ENCODE peak calls at places on chromosome 17, in ten cellular contexts. B is sigmoid colon, Z is heart left ventricle, V is cardiac muscle cell, J is tibial nerve, W is psoas muscle, U is IMR-90, I is heart right ventricle, H is transverse colon, C is uterus. L is an unnamed sample.

GRCh38 chr17:51263001-51263400 is 2.7 kb downstream of the UTP18 start:
- DNase-seq in B (no peak), Z (no peak), V (no peak), J (no peak), W (no peak), U (peak; percentile 34), I (no peak), H (no peak), C (no peak), L (no peak)

GRCh38 chr17:64638552-64639198 is 23.4 kb downstream of the SMURF2 start:
- DNase-seq in B (no peak), Z (no peak), V (no peak), J (no peak), W (no peak), U (peak; percentile 41), I (no peak), H (no peak), C (no peak), L (no peak)

GRCh38 chr17:2344528-2344927 is 7.2 kb downstream of the SGSM2 start:
- DNase-seq in B (no peak), Z (no peak), V (no peak), J (no peak), W (no peak), U (no peak), I (no peak), H (no peak), C (no peak), L (no peak)

GRCh38 chr17:3002538-3003301 is 60.7 kb downstream of the OR1D5 start:
- DNase-seq in B (peak; percentile 55), Z (peak; percentile 56), V (no peak), J (no peak), W (no peak), U (no peak), I (no peak), H (peak; percentile 65), C (no peak), L (peak; percentile 59)

GRCh38 chr17:66957951-66958579 is 6.4 kb upstream of the CACNG4 start:
- DNase-seq in B (no peak), Z (no peak), V (no peak), J (no peak), W (no peak), U (peak; percentile 14), I (no peak), H (no peak), C (no peak), L (peak; percentile 51)

GRCh38 chr17:34633760-34634159 is 54.4 kb downstream of the TMEM132E start:
- DNase-seq in B (no peak), Z (no peak), V (no peak), J (no peak), W (no peak), U (no peak), I (no peak), H (no peak), C (no peak), L (no peak)

GRCh38 chr17:38745545-38745944 is 2.6 kb downstream of the PCGF2 start:
- DNase-seq in B (no peak), Z (peak; percentile 43), V (no peak), J (peak; percentile 31), W (peak; percentile 53), U (no peak), I (no peak), H (no peak), C (peak; percentile 42), L (peak; percentile 50)

GRCh38 chr17:72456026-72456569 is 335.3 kb downstream of the SOX9 start:
- DNase-seq in B (no peak), Z (no peak), V (no peak), J (no peak), W (no peak), U (peak; percentile 67), I (no peak), H (peak; percentile 80), C (no peak), L (no peak)

GRCh38 chr17:55286681-55287589 is 22.2 kb downstream of the HLF start:
- DNase-seq in B (no peak), Z (no peak), V (no peak), J (no peak), W (no peak), U (peak; percentile 42), I (no peak), H (peak; percentile 86), C (no peak), L (peak; percentile 77)

GRCh38 chr17:10271004-10271620 is 72.7 kb upstream of the GAS7 start:
- DNase-seq in B (no peak), Z (no peak), V (no peak), J (no peak), W (no peak), U (no peak), I (no peak), H (no peak), C (no peak), L (no peak)

GRCh38 chr17:81434079-81434478 is 38.8 kb downstream of the BAHCC1 start:
- DNase-seq in B (no peak), Z (no peak), V (no peak), J (no peak), W (no peak), U (no peak), I (no peak), H (no peak), C (peak; percentile 51), L (no peak)

GRCh38 chr17:50196826-50197225 is 4.6 kb downstream of the COL1A1 start:
- DNase-seq in B (peak; percentile 79), Z (no peak), V (no peak), J (no peak), W (peak; percentile 59), U (peak; percentile 84), I (no peak), H (no peak), C (no peak), L (no peak)

GRCh38 chr17:173064-173911 is 8.2 kb downstream of the DOC2B start:
- DNase-seq in B (no peak), Z (no peak), V (no peak), J (no peak), W (no peak), U (no peak), I (no peak), H (no peak), C (no peak), L (no peak)

GRCh38 chr17:42387663-42388380 is 420 bp downstream of the STAT3 start:
- DNase-seq in B (peak; percentile 80), Z (peak; percentile 73), V (peak; percentile 61), J (no peak), W (peak; percentile 77), U (no peak), I (peak; percentile 36), H (peak; percentile 69), C (peak; percentile 55), L (peak; percentile 67)

GRCh38 chr17:72458301-72458700 is 337.5 kb downstream of the SOX9 start:
- DNase-seq in B (no peak), Z (no peak), V (no peak), J (no peak), W (no peak), U (no peak), I (no peak), H (no peak), C (no peak), L (no peak)

GRCh38 chr17:8922923-8923322 is 42.6 kb downstream of the PIK3R5 start:
- DNase-seq in B (no peak), Z (no peak), V (no peak), J (no peak), W (no peak), U (no peak), I (no peak), H (no peak), C (no peak), L (no peak)

GRCh38 chr17:8925141-8925540 is 40.4 kb downstream of the PIK3R5 start:
- DNase-seq in B (no peak), Z (no peak), V (no peak), J (no peak), W (no peak), U (no peak), I (no peak), H (no peak), C (no peak), L (no peak)

GRCh38 chr17:8923762-8924161 is 41.7 kb downstream of the PIK3R5 start:
- DNase-seq in B (no peak), Z (no peak), V (no peak), J (no peak), W (no peak), U (no peak), I (no peak), H (no peak), C (no peak), L (no peak)

GRCh38 chr17:8925808-8926207 is 39.7 kb downstream of the PIK3R5 start:
- DNase-seq in B (no peak), Z (no peak), V (no peak), J (no peak), W (no peak), U (no peak), I (no peak), H (no peak), C (no peak), L (no peak)

GRCh38 chr17:8924595-8924994 is 40.9 kb downstream of the PIK3R5 start:
- DNase-seq in B (no peak), Z (no peak), V (no peak), J (no peak), W (no peak), U (no peak), I (no peak), H (no peak), C (no peak), L (no peak)
- H3K4me1 ChIP-seq in B (no peaks in the 10 kb centered on the region), Z (no peaks in the 10 kb centered on the region), V (no peaks in the 10 kb centered on the region), J (no peaks in the 10 kb centered on the region), W (no peaks in the 10 kb centered on the region), U (no peaks in the 10 kb centered on the region), I (peaks cover 4% of the 10 kb centered on the region), H (no peaks in the 10 kb centered on the region), C (no peaks in the 10 kb centered on the region), L (no peaks in the 10 kb centered on the region)

GRCh38 chr17:74089869-74090464 is 113.5 kb upstream of the RPL38 start:
- DNase-seq in B (no peak), Z (no peak), V (peak; percentile 53), J (peak; percentile 8), W (no peak), U (no peak), I (no peak), H (peak; percentile 69), C (no peak), L (peak; percentile 69)
- TF ChIP-seq CTCF in B (no peak), Z (peak; percentile 52), V (peak; percentile 88), J (no peak), W (peak; percentile 16), U (peak; percentile 14), I (no peak), H (peak; percentile 20), C (no peak), L (peak; percentile 60)

GRCh38 chr17:6487243-6488007 is 43.2 kb downstream of the PIMREG start:
- DNase-seq in B (peak; percentile 68), Z (no peak), V (no peak), J (peak; percentile 23), W (peak; percentile 34), U (no peak), I (no peak), H (no peak), C (peak; percentile 36), L (no peak)
- H3K27ac ChIP-seq in B (no peak overlapping the region), Z (no peak overlapping the region), V (no peak overlapping the region), J (no peak overlapping the region), W (no peak overlapping the region), U (no peak overlapping the region), I (no peak overlapping the region), H (no peak overlapping the region), C (no peak overlapping the region), L (no peak overlapping the region)

DNA sequence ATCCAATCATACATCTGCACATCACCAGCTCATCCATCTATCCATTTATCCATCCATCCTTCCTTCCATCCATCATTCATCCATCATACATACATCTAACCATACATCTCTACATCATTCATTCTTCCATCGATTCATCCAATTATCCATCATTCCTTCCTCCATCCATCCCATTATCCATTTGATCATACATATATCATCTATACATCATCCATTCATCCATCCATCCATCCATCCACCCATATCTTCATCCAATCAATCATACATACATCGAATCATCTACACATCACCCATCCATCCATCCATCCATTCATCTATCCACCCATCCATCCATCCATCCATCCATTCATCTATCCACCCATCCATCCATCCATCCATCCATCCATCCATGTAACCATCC is 29.3 kb upstream of the STH start:
- DNase-seq in B (no peak), Z (no peak), V (no peak), J (no peak), W (no peak), U (no peak), I (no peak), H (no peak), C (no peak), L (no peak)
- H3K4me1 ChIP-seq in B (peaks cover 12% of the 10 kb centered on the region), Z (no peaks in the 10 kb centered on the region), V (no peaks in the 10 kb centered on the region), J (no peaks in the 10 kb centered on the region), W (peaks cover 33% of the 10 kb centered on the region), U (no peaks in the 10 kb centered on the region), I (peaks cover 4% of the 10 kb centered on the region), H (no peaks in the 10 kb centered on the region), C (no peaks in the 10 kb centered on the region), L (no peaks in the 10 kb centered on the region)

L was measured in right lobe of liver.